ENCODE peak calls at places on chromosome 22, in six cellular contexts. D, U, P, J, E and N are unnamed samples.

GRCh38 chr22:19688301-19689290 is 25.7 kb upstream of the SEPTIN5 start:
- DNase-seq in J (no peak), P (no peak), U (no peak), E (no peak), D (no peak), N (no peak)

GRCh38 chr22:48885271-48885918 is 942.3 kb downstream of the BRD1 start:
- DNase-seq in U (no peak), P (no peak), E (peak), D (no peak), J (no peak), N (no peak)

GRCh38 chr22:33923660-33924246 is 3.5 kb upstream of the LARGE1 start:
- DNase-seq in P (peak), U (no peak), E (peak), J (peak), D (peak), N (peak)

GRCh38 chr22:19150482-19151328 is 613 bp upstream of the GSC2 start:
- DNase-seq in D (no peak), E (no peak), U (no peak), P (no peak), J (no peak), N (no peak)

GRCh38 chr22:17235149-17235655 is 16.0 kb upstream of the ADA2 start:
- DNase-seq in D (no peak), E (no peak), J (no peak), U (no peak), P (no peak), N (no peak)

GRCh38 chr22:20391222-20391621 is 2.7 kb upstream of the ZNF74 start:
- DNase-seq in E (no peak), J (no peak), D (no peak), P (no peak), U (no peak), N (no peak)

GRCh38 chr22:39546889-39547586 is 14.5 kb upstream of the RPS19BP1 start:
- DNase-seq in J (peak), P (peak), D (no peak), U (no peak), E (no peak), N (no peak)

GRCh38 chr22:26589367-26589844 is 526 bp downstream of the TPST2 start:
- DNase-seq in D (peak), E (peak), P (peak), J (peak), U (no peak), N (peak)

GRCh38 chr22:27557554-27558060 is 243.9 kb downstream of the MN1 start:
- DNase-seq in U (no peak), D (no peak), E (no peak), J (no peak), P (no peak), N (no peak)

GRCh38 chr22:36289406-36289870 is 36.5 kb downstream of the APOL1 start:
- DNase-seq in D (no peak), P (no peak), U (no peak), E (no peak), J (no peak), N (no peak)

GRCh38 chr22:24883426-24883825 is 63.1 kb downstream of the LHFPL7 start:
- DNase-seq in D (no peak), U (no peak), J (no peak), P (no peak), E (no peak), N (no peak)

GRCh38 chr22:29214232-29214631 is 8.5 kb downstream of the EMID1 start:
- DNase-seq in J (no peak), U (no peak), E (no peak), P (no peak), D (no peak), N (no peak)

GRCh38 chr22:49760630-49761571 is 66.8 kb downstream of the BRD1 start:
- DNase-seq in D (no peak), J (no peak), E (no peak), P (no peak), U (no peak), N (peak)

GRCh38 chr22:41929158-41929896 is 2.7 kb upstream of the TNFRSF13C start:
- DNase-seq in E (peak), J (no peak), U (no peak), P (no peak), D (no peak), N (no peak)

GRCh38 chr22:37229805-37230672 is 14.0 kb downstream of the RAC2 start:
- DNase-seq in U (peak), P (peak), D (peak), E (peak), J (no peak), N (peak)

GRCh38 chr22:20783844-20784723 is 10.2 kb downstream of the SERPIND1 start:
- DNase-seq in P (peak), U (no peak), D (peak), E (no peak), J (peak), N (peak)

GRCh38 chr22:32444068-32444467 is 20.2 kb downstream of the BPIFC start:
- DNase-seq in E (no peak), J (peak), U (no peak), P (peak), D (peak), N (peak)

GRCh38 chr22:16601437-16602223 is 9.0 kb upstream of the CCT8L2 start:
- DNase-seq in J (peak), P (peak), E (peak), U (no peak), D (peak), N (peak)

GRCh38 chr22:45320326-45320976 is 10.7 kb downstream of the FAM118A start:
- DNase-seq in D (peak), E (peak), P (no peak), U (no peak), J (no peak), N (no peak)

GRCh38 chr22:29202231-29203192 is 3.2 kb upstream of the EMID1 start:
- DNase-seq in P (peak), D (peak), U (no peak), J (peak), E (peak), N (peak)

GRCh38 chr22:23291806-23292452 is 111.6 kb downstream of the BCR start:
- DNase-seq in J (no peak), P (no peak), U (no peak), E (no peak), D (no peak), N (no peak)

GRCh38 chr22:50620861-50621490 is 7.0 kb downstream of the ARSA start:
- DNase-seq in J (no peak), E (peak), U (peak), P (no peak), D (peak), N (peak)

GRCh38 chr22:47626428-47627390 is 864.3 kb downstream of the TBC1D22A start:
- DNase-seq in J (no peak), E (no peak), P (no peak), D (no peak), U (no peak), N (no peak)